ENCODE peak calls at places on chromosome 15, in seven cellular contexts. Y is AG04450; F is adipocyte; K is Jurkat, Clone E6-1; N is cardiac fibroblast; D is left lung; W is endothelial cell of umbilical vein. Z is an unnamed sample.

GRCh38 chr15:74631935-74632560 is 16.4 kb downstream of the CLK3 start:
- DNase-seq in Y (no peak), F (peak), K (no peak), N (peak), D (peak), W (peak), Z (peak)

GRCh38 chr15:101372149-101372577 is 77.1 kb upstream of the SNRPA1 start:
- DNase-seq in Y (peak), F (peak), K (no peak), N (peak), D (peak), W (no peak), Z (peak)

GRCh38 chr15:57560976-57561711 is 30.6 kb upstream of the MYZAP start:
- DNase-seq in Y (peak), F (peak), K (peak), N (peak), D (no peak), W (peak), Z (peak)

GRCh38 chr15:60966316-60966715 is 262.8 kb downstream of the RORA start:
- DNase-seq in Y (no peak), F (peak), K (no peak), N (peak), D (no peak), W (no peak), Z (peak)

GRCh38 chr15:28885630-28886430 is at the start of gene APBA2:
- DNase-seq in Y (no peak), F (peak), K (no peak), N (peak), D (no peak), W (no peak), Z (peak)

GRCh38 chr15:90603893-90604292 is 74.2 kb downstream of the CRTC3 start:
- DNase-seq in Y (no peak), F (peak), K (no peak), N (peak), D (peak), W (peak), Z (peak)

GRCh38 chr15:28208583-28208982 is 109.5 kb upstream of the OCA2 start:
- DNase-seq in Y (no peak), F (no peak), K (no peak), N (no peak), D (no peak), W (no peak), Z (no peak)

GRCh38 chr15:94306700-94307650 is 75.6 kb downstream of the MCTP2 start:
- DNase-seq in Y (no peak), F (no peak), K (no peak), N (peak), D (no peak), W (no peak), Z (peak)

GRCh38 chr15:67035886-67036285 is 29.5 kb upstream of the SMAD3 start:
- DNase-seq in Y (no peak), F (peak), K (no peak), N (no peak), D (no peak), W (no peak), Z (no peak)

GRCh38 chr15:68028137-68028771 is 25.9 kb upstream of the PIAS1 start:
- DNase-seq in Y (no peak), F (no peak), K (no peak), N (no peak), D (no peak), W (no peak), Z (no peak)

GRCh38 chr15:44718927-44719292 is 7.6 kb downstream of the B2M start:
- DNase-seq in Y (no peak), F (no peak), K (no peak), N (no peak), D (no peak), W (no peak), Z (no peak)

GRCh38 chr15:63232400-63232799 is 43.0 kb downstream of the RAB8B start:
- DNase-seq in Y (no peak), F (no peak), K (peak), N (no peak), D (no peak), W (peak), Z (no peak)

GRCh38 chr15:70906842-70907241 is 14.2 kb downstream of the LRRC49 start:
- DNase-seq in Y (no peak), F (peak), K (no peak), N (peak), D (no peak), W (no peak), Z (peak)

GRCh38 chr15:41967506-41968206 is 4.7 kb downstream of the EHD4 start:
- DNase-seq in Y (no peak), F (peak), K (no peak), N (peak), D (no peak), W (peak), Z (peak)

GRCh38 chr15:35305906-35306305 is 220.8 kb upstream of the NANOGP8 start:
- DNase-seq in Y (peak), F (peak), K (no peak), N (peak), D (no peak), W (peak), Z (peak)

GRCh38 chr15:38176155-38176554 is 76.5 kb upstream of the SPRED1 start:
- DNase-seq in Y (peak), F (peak), K (no peak), N (peak), D (no peak), W (no peak), Z (peak)

GRCh38 chr15:66369773-66370651 is 13.5 kb upstream of the TIPIN start:
- DNase-seq in Y (no peak), F (peak), K (peak), N (peak), D (no peak), W (peak), Z (peak)

GRCh38 chr15:41790756-41791546 is 16.7 kb downstream of the MAPKBP1 start:
- DNase-seq in Y (no peak), F (peak), K (peak), N (peak), D (no peak), W (peak), Z (peak)

GRCh38 chr15:52653451-52653964 is 25.7 kb downstream of the ATOSA start:
- DNase-seq in Y (peak), F (peak), K (no peak), N (peak), D (no peak), W (peak), Z (peak)

GRCh38 chr15:52790941-52791751 is 1.0 kb upstream of the ONECUT1 start:
- DNase-seq in Y (no peak), F (no peak), K (no peak), N (no peak), D (no peak), W (no peak), Z (no peak)

GRCh38 chr15:69994429-69995201 is 103.1 kb downstream of the TLE3 start:
- DNase-seq in Y (no peak), F (no peak), K (no peak), N (no peak), D (no peak), W (no peak), Z (no peak)

GRCh38 chr15:57570994-57571393 is 20.7 kb upstream of the MYZAP start:
- DNase-seq in Y (no peak), F (peak), K (no peak), N (peak), D (no peak), W (peak), Z (peak)

GRCh38 chr15:67945951-67946700 is 106.3 kb upstream of the RNU6-1 start:
- DNase-seq in Y (no peak), F (peak), K (peak), N (no peak), D (no peak), W (no peak), Z (peak)

GRCh38 chr15:73881539-73882320 is 8.4 kb downstream of the TBC1D21 start:
- DNase-seq in Y (no peak), F (no peak), K (no peak), N (no peak), D (no peak), W (no peak), Z (no peak)

GRCh38 chr15:83356516-83357399 is 72.3 kb upstream of the BNC1 start:
- DNase-seq in Y (no peak), F (peak), K (no peak), N (no peak), D (no peak), W (no peak), Z (no peak)

GRCh38 chr15:83346342-83346741 is 61.9 kb upstream of the BNC1 start:
- DNase-seq in Y (no peak), F (no peak), K (no peak), N (no peak), D (no peak), W (no peak), Z (no peak)

DNA sequence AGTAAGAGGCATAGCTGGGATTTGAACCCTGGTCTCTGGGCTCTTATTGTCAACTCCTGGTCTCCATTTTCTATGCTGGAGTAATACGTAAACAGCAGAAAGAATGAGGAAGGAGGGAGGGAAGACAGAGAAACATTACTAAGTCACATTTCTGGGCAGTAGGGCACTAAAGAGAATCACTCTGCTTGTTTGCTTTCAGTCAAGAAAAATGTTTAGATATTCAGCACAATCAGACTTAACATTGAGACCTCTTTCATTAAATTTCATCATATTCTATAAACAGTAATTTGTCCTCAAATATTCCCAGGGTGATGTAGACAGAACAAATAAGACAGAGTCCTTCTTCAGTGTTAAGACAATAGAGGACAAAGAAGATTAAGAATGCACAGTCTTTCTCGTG is 67.7 kb upstream of the BNC1 start:
- DNase-seq in Y (no peak), F (peak), K (no peak), N (peak), D (no peak), W (no peak), Z (no peak)
- H3K4me3 ChIP-seq in Y (no peak), F (no peak), K (no peak), N (no peak), D (no peak), W (no peak), Z (no peak)

GRCh38 chr15:48578965-48579364 is 66.5 kb downstream of the FBN1 start:
- DNase-seq in Y (no peak), F (peak), K (no peak), N (no peak), D (no peak), W (no peak), Z (no peak)

GRCh38 chr15:48582472-48583235 is 62.9 kb downstream of the FBN1 start:
- DNase-seq in Y (peak), F (peak), K (no peak), N (peak), D (no peak), W (no peak), Z (peak)

GRCh38 chr15:48581221-48581620 is 64.3 kb downstream of the FBN1 start:
- DNase-seq in Y (no peak), F (no peak), K (no peak), N (peak), D (no peak), W (no peak), Z (no peak)

GRCh38 chr15:48580736-48581135 is 64.8 kb downstream of the FBN1 start:
- DNase-seq in Y (no peak), F (no peak), K (no peak), N (no peak), D (no peak), W (no peak), Z (no peak)

DNA sequence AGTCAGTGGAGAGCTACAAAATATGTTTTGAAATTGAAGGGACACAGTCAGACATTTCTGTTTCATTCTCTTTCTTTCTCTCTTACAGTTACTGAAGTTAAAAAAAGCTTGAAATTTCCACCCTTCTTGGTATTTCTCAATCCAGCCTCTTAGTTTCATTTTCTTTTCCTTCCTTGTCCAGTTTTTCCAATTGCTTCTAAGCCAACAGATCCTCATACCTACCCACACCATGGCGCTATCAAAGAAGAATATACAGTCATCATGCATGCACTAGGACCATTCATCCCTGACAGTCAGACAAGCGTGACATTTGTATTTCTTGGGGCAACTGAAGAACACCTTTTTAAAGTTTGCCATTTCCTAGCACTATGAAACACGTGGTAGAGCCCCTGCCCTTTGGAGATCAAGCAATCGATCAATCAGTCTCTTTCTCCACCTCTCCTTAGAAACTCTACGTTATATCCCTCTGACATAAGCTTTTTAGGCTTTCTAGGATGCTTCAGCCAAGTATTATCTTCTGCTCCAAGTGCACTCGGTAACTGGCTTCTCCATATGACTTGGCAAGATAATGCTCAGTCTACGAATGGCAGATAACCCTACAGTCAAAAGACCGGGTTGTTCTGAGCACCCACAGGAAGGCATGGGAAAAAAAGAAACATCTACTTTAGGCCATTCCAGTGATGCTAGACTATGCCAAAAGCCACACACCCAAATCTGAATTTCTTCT is 65.4 kb downstream of the FBN1 start:
- DNase-seq in Y (no peak), F (peak), K (no peak), N (peak), D (no peak), W (peak), Z (peak)
- H3K4me3 ChIP-seq in Y (no peak), F (peak), K (no peak), N (peak), D (no peak), W (no peak), Z (no peak)

GRCh38 chr15:92711457-92711831 is 55.9 kb upstream of the FAM174B start:
- DNase-seq in Y (no peak), F (no peak), K (no peak), N (no peak), D (no peak), W (no peak), Z (no peak)
- H3K4me3 ChIP-seq in Y (no peak), F (no peak), K (no peak), N (no peak), D (no peak), W (no peak), Z (no peak)

GRCh38 chr15:80674245-80674614 is 20.9 kb upstream of the ABHD17C start:
- DNase-seq in Y (peak), F (peak), K (no peak), N (peak), D (no peak), W (no peak), Z (peak)
- H3K4me3 ChIP-seq in Y (no peak), F (no peak), K (no peak), N (no peak), D (no peak), W (no peak), Z (no peak)

GRCh38 chr15:55740981-55741591 is 1.9 kb downstream of the PRTG start:
- DNase-seq in Y (no peak), F (no peak), K (no peak), N (no peak), D (no peak), W (no peak), Z (peak)
- H3K4me3 ChIP-seq in Y (no peak), F (peak), K (no peak), N (no peak), D (peak), W (peak), Z (peak)

DNA sequence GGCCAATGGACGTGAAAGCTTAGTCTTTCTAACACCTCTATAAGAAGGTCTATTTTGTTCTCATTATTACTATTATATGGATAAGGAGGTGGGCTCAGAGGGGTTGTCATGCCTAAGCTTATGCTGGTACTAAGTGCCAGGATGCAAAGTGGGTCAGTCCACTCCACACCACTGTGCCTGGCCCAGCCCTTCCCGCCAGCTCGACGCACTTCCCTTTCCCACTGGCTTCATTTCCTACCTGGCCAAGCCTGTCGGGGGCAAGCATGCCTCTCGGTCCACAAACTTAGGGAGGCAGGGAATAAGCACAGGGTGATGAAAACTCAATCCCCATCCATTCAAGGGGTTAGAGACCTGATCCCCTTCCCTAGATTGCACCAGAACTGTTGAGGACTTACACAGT is 5.9 kb upstream of the SYNM start:
- DNase-seq in Y (no peak), F (no peak), K (no peak), N (no peak), D (no peak), W (no peak), Z (no peak)
- H3K4me3 ChIP-seq in Y (no peak), F (no peak), K (no peak), N (no peak), D (no peak), W (no peak), Z (no peak)

DNA sequence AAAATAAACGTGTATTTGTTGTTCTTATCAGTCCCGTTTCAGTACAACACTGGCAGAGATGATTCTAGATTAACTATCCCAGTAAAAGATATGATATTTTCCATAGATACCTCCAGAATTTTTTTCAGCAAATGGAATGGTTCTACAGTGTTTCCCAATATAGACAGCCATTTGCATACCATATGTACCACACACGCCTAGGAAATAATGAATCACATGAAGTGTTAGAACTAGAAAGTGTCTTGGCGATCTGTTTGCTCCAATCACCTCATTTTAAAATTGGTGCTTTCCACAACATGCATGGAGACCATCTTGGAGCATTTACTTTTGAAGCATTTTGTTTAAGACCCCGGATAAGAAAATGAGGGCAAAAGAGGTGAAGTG is 2.0 kb downstream of the C2CD4A start:
- DNase-seq in Y (no peak), F (no peak), K (no peak), N (peak), D (no peak), W (no peak), Z (no peak)
- H3K4me3 ChIP-seq in Y (no peak), F (peak), K (no peak), N (no peak), D (peak), W (peak), Z (no peak)

DNA sequence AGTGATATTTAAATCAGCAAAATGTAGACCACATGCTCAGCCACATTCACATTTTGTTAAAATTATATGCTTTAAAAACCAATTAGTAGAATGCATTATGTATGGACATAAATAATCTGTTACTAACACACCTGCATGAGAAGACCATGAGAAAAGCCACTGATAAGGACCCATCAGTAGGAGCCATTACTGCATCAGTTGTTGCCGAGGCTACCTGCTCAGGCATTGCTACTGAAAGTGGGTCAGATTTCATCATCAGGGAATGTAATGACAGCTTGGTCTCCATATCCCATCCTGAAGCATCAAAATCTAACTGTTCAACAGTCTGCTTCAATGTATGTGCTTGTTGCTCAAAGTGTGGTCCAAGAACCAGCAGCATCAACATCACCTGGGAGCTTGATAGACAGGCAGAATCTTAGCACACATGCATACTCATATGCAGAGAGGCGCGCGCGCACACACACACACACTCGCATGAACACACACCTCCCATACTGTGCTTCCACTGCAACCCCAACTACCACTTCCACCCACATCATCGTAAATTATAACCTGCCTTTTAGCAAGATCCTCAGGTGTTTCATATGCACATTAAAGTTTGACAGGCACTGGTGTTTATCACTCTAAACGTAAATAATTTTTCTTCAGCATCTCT is 72.3 kb upstream of the FOXB1 start:
- DNase-seq in Y (no peak), F (no peak), K (no peak), N (no peak), D (no peak), W (no peak), Z (no peak)
- H3K4me3 ChIP-seq in Y (no peak), F (no peak), K (no peak), N (no peak), D (no peak), W (no peak), Z (no peak)

GRCh38 chr15:55743615-55743978 is 645 bp upstream of the PRTG start:
- DNase-seq in Y (no peak), F (no peak), K (no peak), N (no peak), D (no peak), W (peak), Z (peak)
- H3K4me3 ChIP-seq in Y (peak), F (peak), K (no peak), N (peak), D (peak), W (peak), Z (peak)

Z was measured in choroid plexus epithelial cell.